ENCODE peak calls at places on chromosomes 11 and 22, in eight cellular contexts. T, S, I, Y, M, L, P and N are unnamed samples.

GRCh38 chr11:47980093-47980906 is at the start of gene PTPRJ:
- DNase-seq in I (no peak), P (peak), S (peak), Y (no peak), M (no peak), T (no peak), L (peak), N (peak)

GRCh38 chr22:46054091-46054877 is 77.3 kb upstream of the WNT7B start:
- DNase-seq in P (peak), S (peak), M (no peak), T (no peak), L (peak), Y (no peak), I (no peak), N (peak)

GRCh38 chr11:100827934-100828661 is 141.0 kb downstream of the ARHGAP42 start:
- DNase-seq in T (peak), Y (peak), S (no peak), L (peak), M (no peak), P (no peak), I (no peak), N (peak)

GRCh38 chr11:121450424-121450823 is 1.7 kb upstream of the SORL1 start:
- DNase-seq in I (no peak), P (no peak), L (no peak), S (no peak), M (no peak), Y (no peak), T (no peak), N (no peak)

GRCh38 chr11:135006800-135007199 is 594.8 kb upstream of the B3GAT1 start:
- DNase-seq in P (no peak), L (no peak), M (no peak), S (no peak), T (no peak), I (no peak), Y (no peak), N (no peak)

GRCh38 chr22:25134028-25134427 is 65.6 kb upstream of the CRYBB3 start:
- DNase-seq in L (peak), I (peak), T (no peak), M (no peak), S (no peak), P (no peak), Y (peak), N (no peak)

GRCh38 chr11:39741066-39741465 is 1718.4 kb downstream of the LRRC4C start:
- DNase-seq in M (no peak), P (no peak), I (no peak), T (no peak), Y (peak), S (no peak), L (no peak), N (no peak)

GRCh38 chr11:59573216-59573615 is 42.4 kb downstream of the OSBP start:
- DNase-seq in M (no peak), Y (peak), T (peak), L (peak), S (no peak), I (no peak), P (no peak), N (peak)

GRCh38 chr11:110892741-110893285 is 180.6 kb upstream of the ARHGAP20 start:
- DNase-seq in S (no peak), T (no peak), L (peak), I (no peak), P (no peak), Y (no peak), M (no peak), N (no peak)

GRCh38 chr11:71927813-71928738 is at the start of gene XNDC1N:
- DNase-seq in T (peak), L (peak), M (peak), I (peak), Y (peak), S (peak), P (peak), N (peak)

GRCh38 chr11:43578346-43579170 is 102.0 kb upstream of the HSD17B12 start:
- DNase-seq in P (no peak), L (peak), T (no peak), M (no peak), I (no peak), S (no peak), Y (peak), N (peak)

GRCh38 chr22:37215890-37216289 is 3.6 kb upstream of the SSTR3 start:
- DNase-seq in I (no peak), M (no peak), L (no peak), Y (no peak), T (no peak), P (no peak), S (no peak), N (no peak)

GRCh38 chr11:57340228-57340627 is 2.1 kb downstream of the P2RX3 start:
- DNase-seq in L (no peak), P (no peak), T (no peak), Y (no peak), M (no peak), S (no peak), I (no peak), N (no peak)

GRCh38 chr11:32905028-32905667 is 12.5 kb downstream of the QSER1 start:
- DNase-seq in M (no peak), L (peak), P (no peak), S (no peak), Y (no peak), T (no peak), I (no peak), N (no peak)

GRCh38 chr11:70251583-70252285 is 18.8 kb upstream of the PPFIA1 start:
- DNase-seq in M (no peak), Y (no peak), P (no peak), T (peak), I (no peak), S (no peak), L (peak), N (no peak)

GRCh38 chr11:17300372-17300771 is 23.8 kb downstream of the NUCB2 start:
- DNase-seq in I (no peak), S (no peak), M (no peak), T (no peak), Y (peak), L (no peak), P (no peak), N (no peak)

GRCh38 chr11:64007160-64007628 is 21.0 kb downstream of the OTUB1 start:
- DNase-seq in I (no peak), T (no peak), P (peak), M (no peak), L (peak), S (no peak), Y (no peak), N (peak)

GRCh38 chr22:28750471-28750881 is 8.6 kb downstream of the HSCB start:
- DNase-seq in S (no peak), I (no peak), P (no peak), Y (peak), M (no peak), T (peak), L (peak), N (peak)

GRCh38 chr11:6418958-6419611 is at the start of gene APBB1:
- DNase-seq in L (peak), P (peak), T (no peak), I (no peak), Y (no peak), M (no peak), S (peak), N (peak)

GRCh38 chr11:59206635-59207034 is 6.1 kb downstream of the MPEG1 start:
- DNase-seq in L (peak), P (no peak), I (no peak), T (no peak), M (no peak), S (no peak), Y (peak), N (peak)

GRCh38 chr11:63683133-63683991 is 2.1 kb downstream of the RTN3 start:
- DNase-seq in L (peak), P (no peak), I (no peak), S (no peak), M (no peak), Y (no peak), T (peak), N (peak)

GRCh38 chr11:82899957-82900276 is 313 bp downstream of the PRCP start:
- DNase-seq in S (no peak), Y (no peak), T (no peak), L (no peak), M (no peak), I (no peak), P (no peak), N (no peak)

GRCh38 chr22:41360126-41360525 is 21.6 kb upstream of the TEF start:
- DNase-seq in I (no peak), M (no peak), L (no peak), T (no peak), Y (no peak), P (no peak), S (no peak), N (no peak)

GRCh38 chr22:50545522-50546325 is at the start of gene KLHDC7B:
- DNase-seq in P (no peak), T (no peak), S (no peak), L (peak), M (no peak), I (no peak), Y (no peak), N (no peak)

DNA sequence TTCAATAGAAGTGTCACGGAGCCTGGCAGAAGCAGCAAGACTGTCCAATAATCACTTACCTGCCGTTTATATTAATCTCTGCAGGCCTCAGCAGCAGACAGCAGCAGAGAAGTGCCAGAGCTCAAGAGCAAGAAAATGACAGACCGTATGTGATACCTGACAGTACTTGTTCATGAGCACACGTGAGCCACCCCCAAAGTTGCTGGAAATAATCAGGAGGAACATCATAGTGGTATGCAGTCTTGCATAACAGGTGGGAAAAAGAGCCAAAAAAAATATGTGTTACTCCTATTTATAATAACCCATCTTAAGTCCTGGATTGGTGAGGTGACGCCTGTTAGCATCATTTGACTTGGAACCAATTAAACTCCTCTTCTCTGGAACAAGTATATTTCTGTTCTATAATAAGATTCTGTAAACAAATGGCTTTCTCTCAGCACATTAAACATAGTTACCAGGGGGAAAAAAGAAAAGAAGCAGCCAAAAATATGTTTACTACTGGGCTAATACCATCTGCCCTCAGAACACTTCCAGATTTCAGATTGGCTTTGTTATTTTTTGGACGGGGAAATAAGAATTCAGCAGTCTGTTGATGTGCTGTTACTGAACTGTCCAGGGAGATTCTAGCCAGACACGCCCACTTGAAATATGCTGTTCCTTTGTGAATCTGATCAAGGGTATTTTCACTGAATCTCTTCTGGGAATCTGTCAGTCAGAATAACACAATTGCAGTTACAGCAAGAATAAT is 7.9 kb upstream of the SLN start:
- DNase-seq in T (no peak), L (peak), M (no peak), I (no peak), S (no peak), P (no peak), Y (peak), N (no peak)
- H3K4me3 ChIP-seq in T (no peak), L (no peak), M (no peak), I (no peak), S (no peak), P (no peak), Y (no peak), N (no peak)

GRCh38 chr11:103929168-103929903 is 107.1 kb upstream of the DDI1 start:
- DNase-seq in T (no peak), Y (no peak), P (no peak), S (no peak), I (no peak), L (no peak), M (no peak), N (no peak)
- H3K4me3 ChIP-seq in T (no peak), Y (no peak), P (no peak), S (no peak), I (no peak), L (no peak), M (no peak), N (no peak)

GRCh38 chr22:49534386-49534785 is 293.3 kb downstream of the BRD1 start:
- DNase-seq in L (no peak), M (no peak), I (no peak), S (no peak), P (no peak), T (no peak), Y (no peak), N (no peak)
- H3K4me3 ChIP-seq in L (no peak), M (no peak), I (no peak), S (no peak), P (no peak), T (no peak), Y (no peak), N (no peak)

DNA sequence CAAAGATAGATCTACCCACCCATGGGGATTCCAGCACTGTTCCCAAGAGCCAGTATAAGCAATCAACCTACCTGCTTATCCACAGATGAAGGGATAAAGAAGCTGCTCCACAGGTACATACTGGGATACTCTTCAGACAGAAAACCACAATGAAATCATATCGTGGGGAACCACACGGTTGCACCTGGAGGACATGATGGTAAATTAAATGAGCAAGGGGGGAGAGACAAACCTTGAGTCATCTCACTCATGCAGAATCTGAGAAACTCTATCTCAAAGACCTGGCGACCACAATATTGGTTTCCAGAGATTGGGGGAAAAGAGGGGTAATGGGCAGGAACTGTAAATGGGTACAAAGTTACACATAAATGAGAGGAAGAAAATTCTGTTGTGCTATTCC is 14.5 kb downstream of the RGL4 start:
- DNase-seq in I (no peak), P (no peak), Y (no peak), M (no peak), S (no peak), L (no peak), T (no peak), N (no peak)
- H3K4me3 ChIP-seq in I (no peak), P (no peak), Y (no peak), M (no peak), S (no peak), L (no peak), T (no peak), N (no peak)

GRCh38 chr11:68844801-68845200 is 3.1 kb upstream of the CPT1A start:
- DNase-seq in S (no peak), P (no peak), M (no peak), L (no peak), I (no peak), T (no peak), Y (no peak), N (no peak)

GRCh38 chr11:68843052-68843561 is 1.4 kb upstream of the CPT1A start:
- DNase-seq in P (peak), L (peak), I (no peak), T (peak), M (no peak), S (no peak), Y (no peak), N (peak)

GRCh38 chr11:68842427-68843051 is 823 bp upstream of the CPT1A start:
- DNase-seq in T (no peak), S (no peak), M (no peak), P (no peak), Y (no peak), L (no peak), I (no peak), N (no peak)

GRCh38 chr11:68844376-68844775 is 2.7 kb upstream of the CPT1A start:
- DNase-seq in S (no peak), P (no peak), L (no peak), I (no peak), M (no peak), T (no peak), Y (no peak), N (no peak)

DNA sequence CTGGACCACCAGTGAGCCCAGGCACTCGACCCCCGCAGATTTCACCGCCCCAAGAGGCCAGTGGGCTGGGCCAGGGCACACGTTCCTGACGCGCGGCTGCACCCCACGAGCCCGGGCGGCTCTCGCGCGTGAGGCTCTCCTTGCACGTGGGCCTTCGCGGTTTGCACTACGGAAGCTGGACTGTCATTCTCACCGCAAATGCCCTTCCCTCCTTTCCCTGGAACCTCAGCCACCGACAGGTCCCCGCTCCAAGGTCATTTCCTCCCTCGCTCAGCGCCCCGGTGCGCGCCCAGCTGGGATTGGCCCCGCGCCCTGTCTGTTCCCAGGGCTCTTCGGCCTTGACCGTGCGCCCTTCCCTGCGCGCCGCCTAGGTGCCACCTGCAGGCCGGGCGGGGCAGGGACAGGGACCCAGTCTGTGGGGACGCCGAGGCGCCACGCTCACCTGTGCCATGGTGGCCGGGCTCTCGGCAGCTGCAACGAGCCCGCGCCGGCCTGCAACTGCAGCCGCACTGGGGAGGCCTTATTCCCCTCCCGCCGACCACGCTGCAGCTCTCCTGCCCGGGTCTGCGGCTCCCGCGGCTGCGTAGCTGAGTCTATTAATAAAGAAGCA is 2.1 kb upstream of the CPT1A start:
- DNase-seq in S (peak), I (no peak), L (no peak), T (no peak), M (no peak), P (peak), Y (no peak), N (no peak)
- H3K4me3 ChIP-seq in S (peak), I (peak), L (no peak), T (peak), M (peak), P (peak), Y (peak), N (peak)

GRCh38 chr11:1557904-1558831 is 13.9 kb downstream of the DUSP8 start:
- DNase-seq in I (no peak), P (peak), M (no peak), T (peak), S (peak), L (peak), Y (peak), N (peak)
- H3K4me3 ChIP-seq in I (no peak), P (no peak), M (peak), T (no peak), S (no peak), L (no peak), Y (no peak), N (no peak)

DNA sequence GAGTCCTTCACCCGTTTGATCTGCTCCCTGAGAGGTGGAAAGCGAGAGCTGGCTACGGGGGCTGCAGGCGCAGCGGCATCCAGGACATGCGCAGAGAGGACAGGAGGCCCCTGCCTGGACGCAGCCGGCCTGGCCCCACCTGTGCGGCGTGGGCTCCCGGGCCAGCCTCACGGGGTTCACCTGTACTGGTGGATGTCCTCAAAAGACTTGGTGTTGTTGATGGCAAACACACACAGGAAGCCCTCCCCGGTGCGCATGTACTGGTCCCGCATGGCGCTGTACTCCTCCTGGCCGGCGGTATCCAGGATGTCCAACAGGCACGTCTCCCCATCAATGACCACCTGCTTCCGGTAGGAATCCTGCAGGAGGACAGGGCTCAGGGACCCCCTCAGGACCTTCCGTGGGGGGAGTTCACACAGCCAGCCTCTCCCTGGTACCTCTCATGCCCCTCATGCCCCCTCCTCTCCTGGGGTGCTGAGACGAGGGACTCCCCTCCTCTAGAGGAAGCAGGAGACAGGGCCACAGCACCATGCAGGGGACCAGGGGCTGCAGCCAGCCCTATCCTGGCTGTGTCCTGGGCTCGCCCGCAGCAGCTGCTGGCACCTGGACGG is 1.7 kb downstream of the HRAS start:
- DNase-seq in S (no peak), P (peak), T (no peak), M (no peak), L (no peak), I (no peak), Y (no peak), N (no peak)
- H3K4me3 ChIP-seq in S (peak), P (no peak), T (peak), M (peak), L (peak), I (peak), Y (peak), N (peak)

GRCh38 chr22:39388261-39389011 is 11.1 kb upstream of the TAB1 start:
- DNase-seq in T (peak), P (peak), I (no peak), S (peak), L (peak), Y (peak), M (peak), N (peak)
- H3K4me3 ChIP-seq in T (peak), P (peak), I (no peak), S (peak), L (peak), Y (peak), M (peak), N (peak)

GRCh38 chr11:77411238-77411637 is 62.7 kb downstream of the PAK1 start:
- DNase-seq in L (peak), T (no peak), S (peak), P (peak), I (no peak), Y (no peak), M (peak), N (peak)

GRCh38 chr11:77411717-77412441 is 62.0 kb downstream of the PAK1 start:
- DNase-seq in T (peak), I (peak), M (peak), S (peak), L (peak), Y (peak), P (peak), N (peak)

GRCh38 chr11:77412814-77413213 is 61.1 kb downstream of the PAK1 start:
- DNase-seq in S (no peak), L (no peak), T (no peak), I (no peak), M (no peak), P (no peak), Y (no peak), N (no peak)

GRCh38 chr11:77409046-77409445 is 64.8 kb downstream of the PAK1 start:
- DNase-seq in Y (no peak), I (no peak), T (no peak), P (no peak), L (no peak), S (no peak), M (no peak), N (no peak)

DNA sequence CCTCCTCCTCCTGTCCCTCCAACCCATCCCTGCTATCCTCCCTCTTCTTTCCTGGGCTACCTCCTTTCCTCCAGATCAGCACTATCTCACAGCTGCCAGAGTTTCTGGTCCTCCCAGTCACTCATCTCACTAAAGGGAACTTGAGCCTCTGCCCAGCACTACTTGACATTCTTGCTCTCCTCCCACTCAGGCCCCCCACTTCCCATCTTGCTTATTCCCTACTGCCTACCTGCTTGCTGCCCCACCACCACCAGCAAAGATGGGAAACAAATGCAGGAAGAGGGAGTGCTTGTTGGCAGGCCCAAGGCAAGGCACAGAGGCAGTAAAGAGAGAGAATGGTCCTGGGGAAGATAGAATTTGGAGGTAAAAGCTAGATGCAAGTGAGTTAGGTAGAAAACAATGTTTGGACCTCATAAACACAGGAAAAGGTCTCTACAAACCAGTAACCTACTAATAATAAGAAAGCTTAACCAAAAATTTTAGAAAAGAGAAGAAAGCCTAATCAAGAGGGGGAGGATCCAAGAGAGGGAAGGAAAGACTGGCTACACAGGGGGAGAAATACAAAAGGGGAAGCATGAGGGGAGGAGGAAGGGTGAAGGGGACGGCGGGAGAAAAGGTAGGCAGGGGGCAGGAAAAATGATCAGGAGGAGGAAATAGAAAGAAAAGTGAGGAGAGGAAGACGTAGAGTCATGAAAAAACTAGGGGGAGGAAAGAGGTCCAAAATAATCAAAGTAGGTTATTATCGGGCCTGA is 63.6 kb downstream of the PAK1 start:
- DNase-seq in T (no peak), Y (no peak), P (no peak), S (no peak), M (no peak), L (no peak), I (no peak), N (no peak)
- H3K4me3 ChIP-seq in T (no peak), Y (no peak), P (no peak), S (no peak), M (peak), L (peak), I (no peak), N (no peak)